ENCODE peak calls at places on chromosomes 4 and X, in seven cellular contexts. K, B, F, N, C, P and M are unnamed samples.

GRCh38 chrX:55489315-55490009 is at the start of gene USP51:
- DNase-seq in K (peak; percentile 79), B (no peak), F (peak; percentile 83), N (peak; percentile 79), C (peak; percentile 36), P (peak; percentile 56), M (peak; percentile 58)

GRCh38 chrX:11666180-11666579 is 460 bp upstream of the ARHGAP6 start:
- DNase-seq in K (peak; percentile 82), B (no peak), F (peak; percentile 53), N (no peak), C (no peak), P (no peak), M (peak; percentile 19)

GRCh38 chr4:79626102-79626501 is 218.1 kb upstream of the GK2 start:
- DNase-seq in K (no peak), B (no peak), F (no peak), N (no peak), C (no peak), P (no peak), M (peak; percentile 16)

GRCh38 chr4:158169931-158170690 is 2.7 kb downstream of the GASK1B start:
- DNase-seq in K (no peak), B (no peak), F (no peak), N (no peak), C (no peak), P (no peak), M (peak; percentile 60)

GRCh38 chrX:79065696-79066095 is 78.8 kb upstream of the GPR174 start:
- DNase-seq in K (no peak), B (no peak), F (no peak), N (no peak), C (no peak), P (no peak), M (no peak)

GRCh38 chr4:81905966-81906365 is 434.3 kb upstream of the RASGEF1B start:
- DNase-seq in K (no peak), B (no peak), F (no peak), N (no peak), C (no peak), P (peak; percentile 38), M (no peak)

GRCh38 chrX:120000490-120001246 is 57.1 kb upstream of the NKAP start:
- DNase-seq in K (peak; percentile 46), B (peak; percentile 55), F (peak; percentile 26), N (no peak), C (no peak), P (no peak), M (peak; percentile 46)

GRCh38 chrX:136607236-136607635 is 40.7 kb upstream of the CD40LG start:
- DNase-seq in K (no peak), B (peak; percentile 52), F (no peak), N (no peak), C (no peak), P (no peak), M (no peak)

GRCh38 chr4:11497972-11498371 is 69.3 kb upstream of the HS3ST1 start:
- DNase-seq in K (no peak), B (peak; percentile 85), F (peak; percentile 69), N (no peak), C (no peak), P (no peak), M (no peak)

GRCh38 chr4:168480991-168481588 is 798 bp upstream of the DDX60L start:
- DNase-seq in K (no peak), B (peak; percentile 82), F (no peak), N (peak; percentile 31), C (peak; percentile 71), P (no peak), M (peak; percentile 86)

GRCh38 chr4:87038837-87039715 is 104.3 kb downstream of the AFF1 start:
- DNase-seq in K (peak; percentile 40), B (peak; percentile 17), F (peak; percentile 92), N (no peak), C (no peak), P (no peak), M (peak; percentile 98)

GRCh38 chrX:155086202-155086840 is 15.0 kb downstream of the BRCC3 start:
- DNase-seq in K (peak; percentile 71), B (peak; percentile 65), F (peak; percentile 64), N (peak; percentile 39), C (peak; percentile 36), P (peak; percentile 35), M (peak; percentile 33)

GRCh38 chr4:166594326-166594946 is 639.9 kb downstream of the SPOCK3 start:
- DNase-seq in K (peak; percentile 45), B (peak; percentile 78), F (peak; percentile 70), N (peak; percentile 44), C (no peak), P (peak; percentile 52), M (peak; percentile 28)

GRCh38 chr4:140757220-140757607 is 1.0 kb upstream of the TBC1D9 start:
- DNase-seq in K (peak; percentile 6), B (no peak), F (no peak), N (no peak), C (no peak), P (no peak), M (no peak)

GRCh38 chr4:11565899-11566298 is 137.2 kb upstream of the HS3ST1 start:
- DNase-seq in K (no peak), B (no peak), F (no peak), N (no peak), C (no peak), P (no peak), M (no peak)

GRCh38 chr4:14564281-14564680 is 438.0 kb upstream of the CPEB2 start:
- DNase-seq in K (no peak), B (no peak), F (no peak), N (no peak), C (no peak), P (no peak), M (no peak)

GRCh38 chr4:108146819-108147218 is 21.9 kb downstream of the LEF1 start:
- DNase-seq in K (peak; percentile 39), B (no peak), F (peak; percentile 80), N (no peak), C (no peak), P (no peak), M (no peak)

GRCh38 chr4:4254666-4255065 is 6.6 kb upstream of the TMEM128 start:
- DNase-seq in K (no peak), B (no peak), F (no peak), N (peak; percentile 62), C (no peak), P (no peak), M (no peak)

GRCh38 chrX:152945021-152945979 is 47.4 kb downstream of the ZNF185 start:
- DNase-seq in K (no peak), B (no peak), F (no peak), N (no peak), C (no peak), P (no peak), M (no peak)

GRCh38 chr4:124415206-124415605 is 297.3 kb downstream of the ANKRD50 start:
- DNase-seq in K (no peak), B (peak; percentile 8), F (no peak), N (no peak), C (no peak), P (no peak), M (peak; percentile 66)

GRCh38 chr4:28966982-28967381 is 1753.2 kb upstream of the PCDH7 start:
- DNase-seq in K (no peak), B (peak; percentile 69), F (peak; percentile 3), N (no peak), C (no peak), P (no peak), M (peak; percentile 24)

GRCh38 chr4:88440146-88440545 is 16.8 kb upstream of the HERC5 start:
- DNase-seq in K (no peak), B (no peak), F (no peak), N (no peak), C (no peak), P (no peak), M (no peak)

GRCh38 chr4:110164856-110165255 is 33.6 kb downstream of the ELOVL6 start:
- DNase-seq in K (no peak), B (peak; percentile 62), F (no peak), N (no peak), C (peak; percentile 44), P (no peak), M (no peak)

DNA sequence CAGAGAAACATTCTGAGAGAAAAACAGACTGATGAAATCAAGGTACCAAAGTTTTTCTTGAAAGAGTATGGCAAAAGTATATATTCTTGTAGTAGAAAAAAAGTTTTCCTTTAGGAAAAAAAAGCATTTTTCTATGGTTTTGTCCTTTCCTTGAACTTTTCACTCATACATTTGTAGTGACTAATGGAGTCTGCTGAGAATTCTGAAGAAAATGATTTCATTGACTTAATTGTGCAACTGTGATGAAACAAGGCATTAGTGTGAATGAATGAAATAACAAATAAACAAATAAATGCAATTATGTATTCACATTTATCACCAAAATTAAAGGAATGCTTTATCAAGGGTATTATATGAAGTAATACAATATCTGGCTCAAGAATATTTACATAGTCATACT is 5.7 kb downstream of the CSN1S1 start:
- DNase-seq in K (no peak), B (no peak), F (no peak), N (no peak), C (no peak), P (no peak), M (peak; percentile 55)
- H3K4me3 ChIP-seq in K (no peak overlapping the region), B (no peak overlapping the region), F (no peak overlapping the region), N (no peak overlapping the region), C (no peak overlapping the region), P (no peak overlapping the region), M (no peak overlapping the region)

GRCh38 chrX:39144323-39144722 is 343.1 kb downstream of the MID1IP1 start:
- DNase-seq in K (no peak), B (no peak), F (no peak), N (no peak), C (no peak), P (no peak), M (no peak)
- H3K36me3 ChIP-seq in K (no peaks in the 10 kb centered on the region), B (no peaks in the 10 kb centered on the region), F (no peaks in the 10 kb centered on the region), N (no peaks in the 10 kb centered on the region), C (no peaks in the 10 kb centered on the region), P (no peaks in the 10 kb centered on the region), M (no peaks in the 10 kb centered on the region)

GRCh38 chr4:1859389-1859753 is 3.4 kb upstream of the LETM1 start:
- DNase-seq in K (no peak), B (no peak), F (no peak), N (no peak), C (no peak), P (no peak), M (no peak)

GRCh38 chr4:1855334-1856070 is 454 bp downstream of the LETM1 start:
- DNase-seq in K (peak; percentile 76), B (peak; percentile 17), F (no peak), N (peak; percentile 41), C (peak; percentile 26), P (no peak), M (peak; percentile 46)

GRCh38 chr4:1856071-1856919 is at the start of gene LETM1:
- DNase-seq in K (peak; percentile 99), B (peak; percentile 91), F (peak; percentile 97), N (peak; percentile 97), C (peak; percentile 93), P (peak; percentile 95), M (peak; percentile 96)

GRCh38 chr4:1857931-1858330 is 2.0 kb upstream of the LETM1 start:
- DNase-seq in K (no peak), B (no peak), F (no peak), N (no peak), C (no peak), P (no peak), M (no peak)

GRCh38 chr4:1856920-1857699 is 1.2 kb upstream of the LETM1 start:
- DNase-seq in K (peak; percentile 80), B (no peak), F (no peak), N (peak; percentile 68), C (peak; percentile 19), P (no peak), M (peak; percentile 56)
- H3K4me3 ChIP-seq in K (peak overlapping the region; percentile 93), B (peak overlapping the region; percentile 87), F (peak overlapping the region; percentile 34), N (peak overlapping the region; percentile 88), C (peak overlapping the region; percentile 99), P (peak overlapping the region; percentile 95), M (peak overlapping the region; percentile 77)

DNA sequence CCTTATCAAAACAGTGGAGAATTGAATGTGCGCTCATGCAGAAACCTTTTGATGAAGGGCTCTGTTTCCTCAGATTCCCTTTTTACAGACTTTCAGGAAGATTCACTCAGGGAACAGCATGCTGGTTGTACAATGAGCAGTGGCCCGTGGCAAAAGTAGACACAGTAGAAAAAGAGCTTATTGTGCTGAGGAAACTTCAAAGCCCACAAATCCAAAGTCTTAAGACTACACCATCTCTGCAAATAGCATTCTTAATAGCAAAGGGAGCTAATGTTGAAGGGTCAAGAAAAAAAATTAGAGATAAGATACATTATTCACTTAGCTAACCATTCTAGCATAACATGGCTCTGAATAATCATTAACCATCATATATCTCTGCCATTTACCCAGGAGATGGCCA is 859.0 kb downstream of the PDHA2 start:
- DNase-seq in K (no peak), B (no peak), F (no peak), N (no peak), C (no peak), P (no peak), M (no peak)
- H3K36me3 ChIP-seq in K (no peaks in the 10 kb centered on the region), B (no peaks in the 10 kb centered on the region), F (no peaks in the 10 kb centered on the region), N (no peaks in the 10 kb centered on the region), C (no peaks in the 10 kb centered on the region), P (no peaks in the 10 kb centered on the region), M (no peaks in the 10 kb centered on the region)